ENCODE peak calls at places on chromosomes 4 and X, in seven cellular contexts. C is mammary epithelial cell, Z is LoVo, H is transverse colon, B is NCI-H345, L is amniotic stem cell, R is hypothalamus. S is an unnamed sample.

GRCh38 chr4:40340034-40340433 is 4.9 kb downstream of the CHRNA9 start:
- DNase-seq in C (peak; percentile 31), Z (no peak), H (no peak), B (no peak), L (no peak), R (no peak), S (peak; percentile 6)

GRCh38 chr4:1200425-1201035 is 28.1 kb upstream of the SPON2 start:
- DNase-seq in C (no peak), Z (no peak), H (peak; percentile 71), B (no peak), L (peak; percentile 65), R (no peak), S (no peak)

GRCh38 chrX:124594017-124594651 is 247.8 kb downstream of the SH2D1A start:
- DNase-seq in C (peak; percentile 10), Z (no peak), H (no peak), B (no peak), L (no peak), R (no peak), S (peak; percentile 34)

GRCh38 chr4:130640583-130640982 is 1544.6 kb downstream of the C4orf33 start:
- DNase-seq in C (no peak), Z (no peak), H (no peak), B (peak; percentile 27), L (no peak), R (no peak), S (no peak)

GRCh38 chrX:38220024-38220935 is at the start of gene SRPX:
- DNase-seq in C (peak; percentile 54), Z (peak; percentile 36), H (peak; percentile 27), B (peak; percentile 34), L (no peak), R (peak; percentile 1), S (peak; percentile 69)

GRCh38 chrX:107678957-107679740 is 50.8 kb downstream of the PRPS1 start:
- DNase-seq in C (peak; percentile 63), Z (no peak), H (peak; percentile 79), B (no peak), L (peak; percentile 2), R (no peak), S (no peak)

GRCh38 chr4:73533515-73534422 is 52.2 kb downstream of the AFM start:
- DNase-seq in C (no peak), Z (no peak), H (peak; percentile 11), B (no peak), L (no peak), R (no peak), S (peak; percentile 23)

GRCh38 chrX:13026877-13027652 is 17.4 kb downstream of the FAM9C start:
- DNase-seq in C (no peak), Z (no peak), H (no peak), B (no peak), L (no peak), R (no peak), S (no peak)

GRCh38 chr4:1563241-1563640 is 120.9 kb downstream of the FAM53A start:
- DNase-seq in C (no peak), Z (no peak), H (no peak), B (no peak), L (no peak), R (no peak), S (no peak)

GRCh38 chr4:19577121-19577520 is 674.6 kb upstream of the SLIT2 start:
- DNase-seq in C (no peak), Z (no peak), H (no peak), B (no peak), L (no peak), R (no peak), S (no peak)

GRCh38 chrX:41391606-41392005 is 55.5 kb upstream of the NYX start:
- DNase-seq in C (peak; percentile 83), Z (peak; percentile 5), H (peak; percentile 76), B (no peak), L (no peak), R (no peak), S (no peak)

GRCh38 chr4:157025898-157026297 is 50.1 kb upstream of the GLRB start:
- DNase-seq in C (no peak), Z (no peak), H (no peak), B (no peak), L (no peak), R (no peak), S (no peak)

GRCh38 chrX:15675490-15675921 is 10.9 kb upstream of the CLTRN start:
- DNase-seq in C (peak; percentile 95), Z (peak; percentile 72), H (peak; percentile 91), B (peak; percentile 86), L (peak; percentile 73), R (peak; percentile 69), S (peak; percentile 80)

GRCh38 chr4:142846729-142847606 is 867 bp upstream of the INPP4B start:
- DNase-seq in C (peak; percentile 68), Z (peak; percentile 55), H (peak; percentile 71), B (peak; percentile 67), L (no peak), R (peak; percentile 24), S (peak; percentile 90)

GRCh38 chr4:98778206-98778605 is 119.8 kb upstream of the TSPAN5 start:
- DNase-seq in C (peak; percentile 89), Z (peak; percentile 58), H (no peak), B (no peak), L (peak; percentile 20), R (no peak), S (peak; percentile 83)

GRCh38 chr4:184100297-184100885 is 117.3 kb downstream of the ENPP6 start:
- DNase-seq in C (no peak), Z (no peak), H (peak; percentile 31), B (peak; percentile 19), L (no peak), R (peak; percentile 11), S (peak; percentile 35)

GRCh38 chr4:110062166-110062565 is 136.2 kb downstream of the ELOVL6 start:
- DNase-seq in C (no peak), Z (no peak), H (no peak), B (no peak), L (no peak), R (peak; percentile 8), S (no peak)

GRCh38 chr4:143773998-143774898 is 73.8 kb upstream of the FREM3 start:
- DNase-seq in C (peak; percentile 48), Z (peak; percentile 70), H (peak; percentile 38), B (peak; percentile 13), L (peak; percentile 27), R (no peak), S (peak; percentile 78)

GRCh38 chr4:54065282-54066087 is 1.1 kb upstream of the CHIC2 start:
- DNase-seq in C (peak; percentile 38), Z (no peak), H (no peak), B (no peak), L (no peak), R (no peak), S (peak; percentile 39)